ENCODE peak calls at places on chromosomes 7 and 10, in four cellular contexts. F is HEK293T, Q is GM12865, R is amniotic stem cell. V is an unnamed sample.

GRCh38 chr10:70135684-70136083 is 3.1 kb upstream of the AIFM2 start:
- DNase-seq in R (no peak), Q (no peak), F (no peak), V (no peak)

GRCh38 chr7:36119005-36119711 is 33.9 kb upstream of the EEPD1 start:
- DNase-seq in R (peak; percentile 89), F (no peak), Q (no peak), V (peak; percentile 93)

GRCh38 chr7:131381069-131381838 is 53.6 kb downstream of the MKLN1 start:
- DNase-seq in Q (no peak), R (no peak), F (no peak), V (no peak)

GRCh38 chr7:80439894-80440811 is 71.7 kb downstream of the GNAT3 start:
- DNase-seq in R (no peak), F (no peak), Q (no peak), V (no peak)

GRCh38 chr7:116224492-116225098 is 14.3 kb downstream of the TES start:
- DNase-seq in F (no peak), Q (peak; percentile 49), R (no peak), V (no peak)

GRCh38 chr10:113709221-113709838 is 29.6 kb downstream of the CASP7 start:
- DNase-seq in Q (no peak), F (peak; percentile 30), R (peak; percentile 60), V (peak; percentile 65)

GRCh38 chr7:108294595-108294994 is 161.6 kb downstream of the NRCAM start:
- DNase-seq in R (no peak), Q (peak; percentile 67), F (no peak), V (no peak)

GRCh38 chr10:14092749-14093148 is 238.0 kb downstream of the FRMD4A start:
- DNase-seq in Q (no peak), R (no peak), F (no peak), V (no peak)

GRCh38 chr7:102004229-102004628 is 186.8 kb downstream of the CUX1 start:
- DNase-seq in F (no peak), Q (no peak), R (no peak), V (no peak)

GRCh38 chr10:97065686-97066679 is 119.8 kb downstream of the SLIT1 start:
- DNase-seq in Q (no peak), F (no peak), R (no peak), V (no peak)

GRCh38 chr7:81190997-81191747 is 272.3 kb upstream of the SEMA3C start:
- DNase-seq in F (no peak), Q (no peak), R (no peak), V (no peak)

GRCh38 chr10:5488272-5489161 is 10.9 kb downstream of the CALML5 start:
- DNase-seq in F (no peak), Q (no peak), R (no peak), V (no peak)

GRCh38 chr7:33725111-33725510 is 180.2 kb upstream of the BMPER start:
- DNase-seq in R (no peak), Q (no peak), F (no peak), V (no peak)

GRCh38 chr10:72126184-72126871 is 38.0 kb upstream of the SPOCK2 start:
- DNase-seq in R (no peak), F (no peak), Q (peak; percentile 52), V (peak; percentile 10)

GRCh38 chr10:3763852-3764625 is 21.0 kb downstream of the KLF6 start:
- DNase-seq in Q (no peak), R (no peak), F (no peak), V (no peak)

GRCh38 chr10:78903351-78903940 is 165.3 kb upstream of the ZMIZ1 start:
- DNase-seq in Q (no peak), F (no peak), R (no peak), V (no peak)

GRCh38 chr7:135260930-135261721 is 27.5 kb downstream of the STRA8 start:
- DNase-seq in Q (no peak), F (peak; percentile 49), R (no peak), V (no peak)

GRCh38 chr7:89072094-89072493 is 276.6 kb upstream of the TEX47 start:
- DNase-seq in F (no peak), R (no peak), Q (no peak), V (no peak)

GRCh38 chr7:151192002-151192539 is 5.0 kb upstream of the ASB10 start:
- DNase-seq in F (no peak), Q (no peak), R (no peak), V (no peak)

GRCh38 chr10:91313761-91314520 is 93.5 kb downstream of the PCGF5 start:
- DNase-seq in R (peak; percentile 16), F (no peak), Q (no peak), V (peak; percentile 59)